ENCODE peak calls at places on chromosome 5, in five cellular contexts. F is adrenal gland, L is AG04449, Q is transverse colon, E is hepatocyte. B is an unnamed sample.

GRCh38 chr5:89580976-89581375 is 698.0 kb upstream of the MEF2C start:
- DNase-seq in F (no peak), L (no peak), E (no peak), Q (no peak), B (no peak)

GRCh38 chr5:176533894-176534611 is 3.1 kb downstream of the RNF44 start:
- DNase-seq in L (no peak), F (peak; percentile 70), Q (peak; percentile 47), E (no peak), B (peak; percentile 63)

GRCh38 chr5:73883646-73884045 is 257.6 kb downstream of the ARHGEF28 start:
- DNase-seq in L (no peak), Q (no peak), F (no peak), E (no peak), B (no peak)

GRCh38 chr5:157253547-157253946 is 12.4 kb upstream of the CYFIP2 start:
- DNase-seq in F (peak; percentile 76), E (peak; percentile 67), Q (peak; percentile 58), L (no peak), B (peak; percentile 61)

GRCh38 chr5:177023247-177023703 is 779 bp downstream of the ZNF346 start:
- DNase-seq in L (no peak), Q (no peak), F (no peak), E (peak; percentile 10), B (peak; percentile 36)

GRCh38 chr5:96226941-96227552 is 206.0 kb downstream of the PCSK1 start:
- DNase-seq in E (peak; percentile 20), Q (no peak), L (peak; percentile 94), F (no peak), B (no peak)

GRCh38 chr5:112552791-112553190 is 133.7 kb upstream of the EPB41L4A start:
- DNase-seq in F (no peak), E (no peak), L (no peak), Q (no peak), B (no peak)

GRCh38 chr5:53448851-53449250 is 31.6 kb upstream of the FST start:
- DNase-seq in L (no peak), E (no peak), F (no peak), Q (no peak), B (no peak)

GRCh38 chr5:119269061-119269579 is 86.7 kb upstream of the TNFAIP8 start:
- DNase-seq in Q (peak; percentile 61), L (no peak), F (peak; percentile 34), E (peak; percentile 45), B (no peak)

GRCh38 chr5:119270121-119270565 is 85.7 kb upstream of the TNFAIP8 start:
- DNase-seq in L (no peak), E (no peak), F (no peak), Q (no peak), B (no peak)

GRCh38 chr5:119268387-119269060 is 87.3 kb upstream of the TNFAIP8 start:
- DNase-seq in Q (peak; percentile 99), E (peak; percentile 97), L (peak; percentile 47), F (peak; percentile 97), B (peak; percentile 96)

GRCh38 chr5:119270955-119271757 is 84.7 kb upstream of the TNFAIP8 start:
- DNase-seq in L (no peak), E (no peak), F (no peak), Q (no peak), B (no peak)

GRCh38 chr5:119267958-119268386 is 87.8 kb upstream of the TNFAIP8 start:
- DNase-seq in E (peak; percentile 95), F (peak; percentile 96), Q (peak; percentile 92), L (peak; percentile 76), B (peak; percentile 85)
- TF ChIP-seq CTCF in E (no peak), F (no peak), Q (peak; percentile 42), L (peak; percentile 82), B (peak; percentile 71)

GRCh38 chr5:37248970-37249819 is at the start of gene CPLANE1:
- DNase-seq in E (peak; percentile 92), L (no peak), Q (peak; percentile 72), F (peak; percentile 77), B (peak; percentile 89)
- TF ChIP-seq CTCF in E (peak; percentile 16), L (no peak), Q (no peak), F (no peak), B (no peak)

GRCh38 chr5:179679014-179679674 is 1.7 kb downstream of the CBY3 start:
- DNase-seq in F (peak; percentile 75), L (no peak), Q (peak; percentile 84), E (peak; percentile 36), B (peak; percentile 69)
- TF ChIP-seq CTCF in F (no peak), L (peak; percentile 54), Q (peak; percentile 17), E (no peak), B (peak; percentile 47)

GRCh38 chr5:134968055-134968454 is 348 bp downstream of the CATSPER3 start:
- DNase-seq in L (no peak), E (no peak), Q (no peak), F (no peak), B (no peak)
- TF ChIP-seq CTCF in L (no peak), E (no peak), Q (no peak), F (no peak), B (no peak)

B was measured in GM13977.